ENCODE peak calls at places on chromosomes 3 and 15, in seven cellular contexts. P is breast epithelium, B is vagina, O is transverse colon, W is esophagus muscularis mucosa, U is prostate gland, F is suprapubic skin. A is an unnamed sample.

GRCh38 chr15:31857194-31857593 is 173.1 kb upstream of the CHRNA7 start:
- DNase-seq in P (no peak), B (no peak), O (no peak), W (peak; percentile 89), U (no peak), F (no peak), A (no peak)

GRCh38 chr15:38885001-38885400 is 320.4 kb upstream of the RASGRP1 start:
- DNase-seq in P (no peak), B (no peak), O (no peak), W (no peak), U (no peak), F (no peak), A (no peak)

GRCh38 chr15:49082960-49083359 is 36.7 kb upstream of the SECISBP2L start:
- DNase-seq in P (no peak), B (no peak), O (no peak), W (no peak), U (no peak), F (no peak), A (no peak)

GRCh38 chr3:132417695-132418520 is 606 bp downstream of the DNAJC13 start:
- DNase-seq in P (peak; percentile 24), B (peak; percentile 90), O (peak; percentile 80), W (no peak), U (peak; percentile 53), F (no peak), A (no peak)

GRCh38 chr3:172315401-172316091 is 132.7 kb downstream of the GHSR start:
- DNase-seq in P (no peak), B (no peak), O (peak; percentile 43), W (no peak), U (no peak), F (no peak), A (no peak)

GRCh38 chr3:38601971-38602550 is 47.4 kb downstream of the SCN5A start:
- DNase-seq in P (no peak), B (no peak), O (no peak), W (no peak), U (no peak), F (no peak), A (no peak)

GRCh38 chr3:39148116-39149058 is 5.0 kb downstream of the CSRNP1 start:
- DNase-seq in P (peak; percentile 21), B (no peak), O (peak; percentile 52), W (no peak), U (no peak), F (no peak), A (no peak)

GRCh38 chr3:57960174-57960505 is 48.1 kb upstream of the FLNB start:
- DNase-seq in P (no peak), B (no peak), O (no peak), W (no peak), U (no peak), F (no peak), A (no peak)

GRCh38 chr3:137217733-137218132 is 259.9 kb downstream of the IL20RB start:
- DNase-seq in P (no peak), B (no peak), O (no peak), W (no peak), U (no peak), F (no peak), A (no peak)

GRCh38 chr3:63364495-63364894 is 86.4 kb downstream of the SYNPR start:
- DNase-seq in P (no peak), B (no peak), O (no peak), W (no peak), U (no peak), F (no peak), A (no peak)

GRCh38 chr15:29045717-29046116 is 159.9 kb downstream of the APBA2 start:
- DNase-seq in P (no peak), B (no peak), O (no peak), W (no peak), U (no peak), F (no peak), A (no peak)

GRCh38 chr15:65558336-65558735 is 28.1 kb downstream of the HACD3 start:
- DNase-seq in P (no peak), B (no peak), O (no peak), W (no peak), U (no peak), F (no peak), A (no peak)

GRCh38 chr3:119258915-119259314 is 18.2 kb upstream of the B4GALT4 start:
- DNase-seq in P (no peak), B (no peak), O (no peak), W (no peak), U (no peak), F (no peak), A (no peak)

GRCh38 chr3:136249091-136249490 is 1.0 kb upstream of the PCCB start:
- DNase-seq in P (no peak), B (no peak), O (no peak), W (no peak), U (no peak), F (no peak), A (no peak)

GRCh38 chr3:152021951-152022461 is 148.6 kb downstream of the SUCNR1 start:
- DNase-seq in P (peak; percentile 17), B (no peak), O (no peak), W (no peak), U (no peak), F (no peak), A (peak; percentile 25)

GRCh38 chr3:167728176-167728575 is 6.5 kb downstream of the PDCD10 start:
- DNase-seq in P (no peak), B (no peak), O (no peak), W (no peak), U (no peak), F (no peak), A (no peak)

GRCh38 chr15:67433495-67434099 is 87.3 kb upstream of the C15orf61 start:
- DNase-seq in P (no peak), B (no peak), O (peak; percentile 37), W (no peak), U (peak; percentile 10), F (no peak), A (no peak)

DNA sequence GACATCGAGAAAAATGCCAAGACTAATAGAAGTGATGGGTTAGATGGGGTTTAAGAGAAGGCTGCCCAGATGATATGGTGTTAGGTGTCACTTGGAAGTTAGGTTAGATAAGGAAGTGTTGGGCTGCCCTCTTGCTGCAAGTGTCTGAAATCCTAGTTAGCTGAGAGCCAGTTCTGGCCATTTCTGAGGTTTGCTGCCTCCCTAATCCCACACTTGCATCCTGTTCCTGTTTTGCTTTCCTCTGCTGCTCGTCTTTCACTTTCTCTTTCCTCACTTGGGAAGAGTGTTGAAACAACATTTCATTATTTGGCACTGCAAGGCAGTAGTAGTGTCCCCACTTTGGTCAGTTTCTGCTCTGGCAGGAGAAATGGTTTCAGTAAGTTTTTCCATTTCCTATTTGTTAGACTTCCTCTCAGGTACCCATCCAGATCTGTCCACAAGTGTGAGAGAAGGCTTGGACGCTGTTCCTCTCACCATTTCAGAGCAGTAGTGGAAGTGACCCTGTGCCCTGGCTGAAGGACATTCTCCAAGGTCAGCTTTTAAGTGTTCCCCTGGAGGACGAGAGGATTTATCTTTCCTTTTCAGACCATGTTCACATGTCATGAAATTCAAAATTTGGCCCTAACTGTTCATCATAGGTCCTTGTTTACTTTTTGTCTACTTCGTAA is 93.3 kb downstream of the ADAMTSL3 start:
- DNase-seq in P (no peak), B (no peak), O (no peak), W (no peak), U (peak; percentile 12), F (no peak), A (no peak)
- TF ChIP-seq POLR2AphosphoS5 in P (peak; percentile 28), B (no peak), O (no peak), W (peak; percentile 40), U (no peak), F (no peak), A (peak; percentile 19)

DNA sequence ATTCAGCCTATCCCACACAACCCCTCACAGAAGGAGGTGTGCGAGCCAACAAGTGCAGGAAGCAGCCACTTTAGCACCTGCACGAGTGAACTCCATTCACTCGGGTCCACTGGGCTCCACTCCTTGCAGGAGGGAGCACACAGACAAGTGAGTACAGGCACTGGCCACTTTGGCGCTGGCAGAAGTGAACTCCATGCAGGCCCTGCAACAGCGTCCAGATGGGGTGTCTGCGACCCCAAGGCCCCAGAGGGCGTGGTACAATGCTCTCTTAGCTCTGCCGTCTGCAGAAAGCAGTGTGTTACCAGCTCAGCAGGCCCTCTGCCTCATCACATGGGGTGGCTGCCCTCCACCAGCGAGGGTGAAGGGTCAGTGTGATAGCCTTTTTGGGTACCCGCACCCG is 388.0 kb upstream of the CNTN4 start:
- DNase-seq in P (no peak), B (no peak), O (no peak), W (no peak), U (no peak), F (no peak), A (peak; percentile 10)
- TF ChIP-seq CTCF in P (no peak), B (no peak), O (no peak), W (no peak), U (no peak), F (no peak), A (no peak)

DNA sequence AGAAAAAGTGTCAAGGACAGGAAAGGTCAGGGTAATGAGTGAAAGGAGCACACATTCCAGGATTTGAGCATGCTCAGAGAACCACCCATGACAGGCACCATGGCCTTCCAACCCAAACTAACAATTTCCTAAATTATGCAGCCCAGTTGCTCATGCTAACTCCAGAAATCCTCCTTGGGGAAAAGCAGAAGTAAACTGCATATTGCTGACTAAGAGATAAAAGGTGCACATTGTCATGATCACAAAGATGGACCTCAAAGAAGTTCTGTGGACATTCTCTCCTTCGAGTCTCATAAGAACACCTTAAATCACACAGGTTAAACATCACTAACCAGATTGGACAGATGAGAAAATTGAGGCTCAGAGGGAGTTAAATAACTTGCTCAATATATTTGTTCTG is 97.6 kb upstream of the SLC25A36 start:
- DNase-seq in P (no peak), B (no peak), O (no peak), W (no peak), U (no peak), F (no peak), A (no peak)
- H3K36me3 ChIP-seq in P (no peaks in the 10 kb centered on the region), B (no peaks in the 10 kb centered on the region), O (no peaks in the 10 kb centered on the region), W (no peaks in the 10 kb centered on the region), U (no peaks in the 10 kb centered on the region), F (no peaks in the 10 kb centered on the region), A (no peaks in the 10 kb centered on the region)

DNA sequence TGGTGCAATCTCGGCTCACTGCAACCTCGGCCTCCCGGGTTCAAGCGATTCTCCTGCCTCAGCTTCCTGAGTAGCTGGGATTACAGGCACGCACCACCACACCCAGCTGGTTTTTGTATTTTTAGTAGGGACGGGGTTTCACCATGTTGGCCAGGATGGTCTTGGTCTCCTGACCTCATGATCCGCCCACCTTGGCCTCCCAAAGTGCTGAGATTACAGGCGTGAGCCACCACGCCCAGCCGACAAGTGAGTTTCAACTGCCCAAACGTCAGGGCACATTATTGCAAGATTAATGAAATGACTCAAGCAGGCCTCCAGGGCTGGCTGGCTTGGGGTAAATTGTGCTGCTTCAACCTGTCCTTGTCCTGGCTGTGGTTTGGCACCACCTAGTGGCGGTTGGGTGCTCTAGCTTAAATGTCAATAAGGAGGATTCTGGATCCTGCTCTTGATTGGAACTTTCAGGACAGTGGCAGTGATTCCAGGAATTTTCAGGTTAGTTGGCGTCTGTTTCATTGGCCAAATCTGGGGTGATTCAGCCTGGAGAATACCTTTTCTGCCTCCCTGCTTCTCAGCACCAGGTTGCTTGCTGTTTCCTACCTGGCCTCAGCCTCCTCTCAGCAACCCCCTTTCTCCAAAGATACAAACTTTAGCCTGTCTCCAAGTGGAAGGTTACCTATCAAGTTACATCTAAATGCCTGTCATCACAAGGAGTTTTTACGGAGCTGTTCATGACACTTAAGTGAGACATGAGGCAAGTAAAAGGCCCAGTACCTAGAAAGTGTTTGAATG is 32.4 kb upstream of the SACM1L start:
- DNase-seq in P (peak; percentile 84), B (no peak), O (peak; percentile 93), W (peak; percentile 97), U (peak; percentile 93), F (peak; percentile 97), A (no peak)
- TF ChIP-seq POLR2AphosphoS5 in P (peak; percentile 24), B (peak; percentile 48), O (no peak), W (peak; percentile 58), U (peak; percentile 83), F (peak; percentile 66), A (peak; percentile 71)